ENCODE peak calls at places on chromosomes 12 and 14, in ten cellular contexts. Z is cardiac septum, V is epithelial cell of esophagus, E is hippocampal formation, Y is endothelial cell of umbilical vein, W is NCI-H774, G is right atrium auricular region, K is T-cell, I is renal cortical epithelial cell, N is substantia nigra. B is an unnamed sample.

GRCh38 chr12:27304856-27305255 is 27.8 kb upstream of the BMAL2 start:
- DNase-seq in E (no peak), K (no peak), W (no peak), Z (no peak), V (no peak), G (no peak), I (no peak), Y (peak), N (no peak), B (no peak)

GRCh38 chr14:22598896-22599244 is 770 bp downstream of the ABHD4 start:
- DNase-seq in Z (no peak), W (no peak), G (peak), E (no peak), I (peak), N (no peak), K (no peak), V (peak), Y (peak), B (peak)

GRCh38 chr12:92973614-92974013 is 44.5 kb upstream of the EEA1 start:
- DNase-seq in I (peak), N (no peak), Y (no peak), V (peak), E (no peak), G (no peak), W (no peak), K (no peak), Z (no peak), B (no peak)

GRCh38 chr14:34024768-34025144 is 73.9 kb upstream of the EGLN3 start:
- DNase-seq in W (no peak), E (no peak), V (no peak), N (no peak), Z (no peak), I (no peak), Y (no peak), K (no peak), G (no peak), B (no peak)

GRCh38 chr12:118330421-118331018 is 42.2 kb downstream of the TAOK3 start:
- DNase-seq in E (no peak), V (peak), Z (no peak), K (no peak), G (no peak), Y (peak), I (peak), N (no peak), W (no peak), B (no peak)

GRCh38 chr14:33568935-33569579 is 381.8 kb downstream of the EGLN3 start:
- DNase-seq in I (no peak), K (no peak), N (no peak), Y (peak), Z (no peak), V (peak), G (no peak), W (no peak), E (no peak), B (no peak)

GRCh38 chr12:69119770-69120169 is 119.6 kb upstream of the CPSF6 start:
- DNase-seq in W (no peak), N (no peak), V (no peak), I (no peak), Y (no peak), E (no peak), K (no peak), Z (no peak), G (no peak), B (no peak)

GRCh38 chr12:104669057-104669770 is 212.5 kb downstream of the CHST11 start:
- DNase-seq in V (peak), Z (peak), N (peak), K (no peak), I (peak), E (peak), Y (peak), G (peak), W (peak), B (peak)

GRCh38 chr14:52060080-52060479 is 8.8 kb downstream of the NID2 start:
- DNase-seq in Y (no peak), E (no peak), W (no peak), V (no peak), K (no peak), N (no peak), G (no peak), I (peak), Z (no peak), B (no peak)

GRCh38 chr12:84727964-84728363 is 184.6 kb downstream of the SLC6A15 start:
- DNase-seq in I (peak), G (no peak), V (peak), W (no peak), E (no peak), K (no peak), Y (no peak), Z (no peak), N (no peak), B (peak)

GRCh38 chr12:74043343-74043742 is 494.3 kb upstream of the ATXN7L3B start:
- DNase-seq in V (peak), Y (no peak), G (no peak), I (peak), E (no peak), W (no peak), K (no peak), Z (no peak), N (no peak), B (no peak)

GRCh38 chr14:36773558-36773957 is 111.9 kb downstream of the PAX9 start:
- DNase-seq in G (no peak), Y (no peak), N (no peak), E (no peak), Z (no peak), I (peak), V (peak), K (no peak), W (no peak), B (no peak)

GRCh38 chr14:72782182-72782508 is 111.8 kb downstream of the DPF3 start:
- DNase-seq in V (no peak), K (no peak), E (no peak), G (no peak), Z (no peak), Y (no peak), W (no peak), I (no peak), N (no peak), B (no peak)

GRCh38 chr14:49970474-49971147 is 77.7 kb downstream of the ARF6 start:
- DNase-seq in I (no peak), Y (peak), V (no peak), N (no peak), E (no peak), K (no peak), W (no peak), Z (no peak), G (peak), B (no peak)

GRCh38 chr12:110316861-110317260 is 35.8 kb downstream of the ATP2A2 start:
- DNase-seq in N (no peak), G (no peak), V (peak), I (peak), E (no peak), K (no peak), W (no peak), Y (no peak), Z (no peak), B (no peak)

GRCh38 chr14:67469954-67470353 is 18.6 kb downstream of the TMEM229B start:
- DNase-seq in N (no peak), Y (no peak), W (no peak), V (no peak), Z (no peak), K (no peak), G (no peak), I (no peak), E (no peak), B (no peak)

GRCh38 chr14:63203015-63203414 is 1.2 kb upstream of the RHOJ start:
- DNase-seq in E (no peak), Z (no peak), K (no peak), W (no peak), N (no peak), I (no peak), G (no peak), Y (no peak), V (no peak), B (no peak)

GRCh38 chr12:122421263-122421814 is 1.1 kb downstream of the CLIP1 start:
- DNase-seq in N (no peak), G (peak), Z (no peak), E (no peak), K (no peak), W (no peak), V (peak), I (peak), Y (no peak), B (peak)

GRCh38 chr12:30909088-30909688 is 17.4 kb upstream of the TSPAN11 start:
- DNase-seq in G (no peak), E (no peak), V (no peak), N (no peak), I (no peak), Y (no peak), W (no peak), K (no peak), Z (no peak), B (no peak)

GRCh38 chr14:87952307-87953094 is 40.5 kb downstream of the GALC start:
- DNase-seq in N (no peak), Z (no peak), W (no peak), G (no peak), I (no peak), K (no peak), Y (no peak), V (no peak), E (no peak), B (no peak)

GRCh38 chr14:33726685-33727084 is 224.2 kb downstream of the EGLN3 start:
- DNase-seq in I (no peak), K (no peak), W (no peak), V (no peak), Y (no peak), N (no peak), G (no peak), E (no peak), Z (no peak), B (no peak)

B was measured in lung.